ENCODE peak calls at places on chromosome 3, in nine cellular contexts. Q is upper lobe of right lung, H is left lung, V is stomach, B is BJ, U is choroid plexus epithelial cell, N is heart left ventricle, W is GM23338, M is sigmoid colon. Z is an unnamed sample.

GRCh38 chr3:184234224-184234623 is 4.8 kb downstream of the VWA5B2 start:
- DNase-seq in Q (peak; percentile 80), H (peak; percentile 85), V (peak; percentile 65), B (peak; percentile 25), U (peak; percentile 90), N (no peak), W (peak; percentile 48), M (no peak), Z (peak; percentile 91)

GRCh38 chr3:138027821-138028220 is 17.9 kb downstream of the CLDN18 start:
- DNase-seq in Q (no peak), H (no peak), V (no peak), B (no peak), U (no peak), N (no peak), W (no peak), M (no peak), Z (no peak)

GRCh38 chr3:184827572-184827971 is 15.6 kb downstream of the VPS8 start:
- DNase-seq in Q (no peak), H (no peak), V (no peak), B (no peak), U (no peak), N (no peak), W (no peak), M (no peak), Z (no peak)

GRCh38 chr3:73547427-73548036 is 77.2 kb downstream of the PDZRN3 start:
- DNase-seq in Q (no peak), H (no peak), V (no peak), B (peak; percentile 94), U (peak; percentile 71), N (no peak), W (peak; percentile 29), M (no peak), Z (peak; percentile 90)

GRCh38 chr3:53191836-53192480 is 30.9 kb downstream of the PRKCD start:
- DNase-seq in Q (peak; percentile 49), H (peak; percentile 10), V (no peak), B (no peak), U (no peak), N (peak; percentile 50), W (no peak), M (no peak), Z (no peak)

GRCh38 chr3:181302960-181303359 is 313.4 kb upstream of the DNAJC19 start:
- DNase-seq in Q (no peak), H (no peak), V (no peak), B (no peak), U (no peak), N (no peak), W (no peak), M (no peak), Z (no peak)

GRCh38 chr3:70531063-70531657 is 218.7 kb upstream of the MDFIC2 start:
- DNase-seq in Q (no peak), H (no peak), V (no peak), B (no peak), U (peak; percentile 70), N (no peak), W (peak; percentile 38), M (no peak), Z (peak; percentile 12)

GRCh38 chr3:136914739-136915138 is 43.0 kb upstream of the IL20RB start:
- DNase-seq in Q (no peak), H (no peak), V (no peak), B (no peak), U (no peak), N (no peak), W (no peak), M (no peak), Z (no peak)

GRCh38 chr3:99941211-99941610 is 123.5 kb downstream of the CMSS1 start:
- DNase-seq in Q (no peak), H (no peak), V (no peak), B (no peak), U (no peak), N (no peak), W (no peak), M (no peak), Z (no peak)

GRCh38 chr3:123412076-123412475 is 36.8 kb downstream of the ADCY5 start:
- DNase-seq in Q (no peak), H (no peak), V (no peak), B (no peak), U (no peak), N (peak; percentile 60), W (peak; percentile 64), M (no peak), Z (no peak)

GRCh38 chr3:165837058-165837525 is at the start of gene BCHE:
- DNase-seq in Q (no peak), H (peak; percentile 29), V (no peak), B (no peak), U (peak; percentile 78), N (no peak), W (peak; percentile 40), M (peak; percentile 64), Z (no peak)

GRCh38 chr3:33652736-33653135 is 65.3 kb downstream of the CLASP2 start:
- DNase-seq in Q (no peak), H (no peak), V (no peak), B (no peak), U (peak; percentile 30), N (no peak), W (no peak), M (no peak), Z (no peak)

GRCh38 chr3:122502139-122502538 is 12.6 kb downstream of the KPNA1 start:
- DNase-seq in Q (no peak), H (no peak), V (no peak), B (no peak), U (no peak), N (no peak), W (no peak), M (no peak), Z (no peak)

GRCh38 chr3:141940204-141940776 is 63.8 kb downstream of the ATP1B3 start:
- DNase-seq in Q (no peak), H (no peak), V (no peak), B (peak; percentile 48), U (peak; percentile 28), N (no peak), W (peak; percentile 37), M (peak; percentile 84), Z (peak; percentile 91)

GRCh38 chr3:150346956-150347863 is 60.9 kb upstream of the TSC22D2 start:
- DNase-seq in Q (no peak), H (no peak), V (no peak), B (no peak), U (peak; percentile 53), N (no peak), W (no peak), M (no peak), Z (no peak)

GRCh38 chr3:150352931-150353330 is 55.2 kb upstream of the TSC22D2 start:
- DNase-seq in Q (no peak), H (no peak), V (no peak), B (no peak), U (no peak), N (no peak), W (no peak), M (no peak), Z (no peak)

GRCh38 chr3:150351398-150351797 is 56.7 kb upstream of the TSC22D2 start:
- DNase-seq in Q (no peak), H (no peak), V (no peak), B (no peak), U (no peak), N (no peak), W (no peak), M (no peak), Z (no peak)

GRCh38 chr3:150348500-150348899 is 59.6 kb upstream of the TSC22D2 start:
- DNase-seq in Q (no peak), H (no peak), V (peak; percentile 46), B (peak; percentile 78), U (peak; percentile 82), N (no peak), W (no peak), M (peak; percentile 71), Z (peak; percentile 80)

GRCh38 chr3:150349314-150350097 is 58.6 kb upstream of the TSC22D2 start:
- DNase-seq in Q (peak; percentile 66), H (peak; percentile 51), V (no peak), B (no peak), U (no peak), N (peak; percentile 72), W (no peak), M (peak; percentile 70), Z (no peak)
- TF ChIP-seq CTCF in Q (no peak), H (no peak), V (no peak), B (no peak), U (no peak), N (peak; percentile 15), W (no peak), M (no peak), Z (peak; percentile 64)

GRCh38 chr3:4314688-4315087 is 11.5 kb downstream of the SETMAR start:
- DNase-seq in Q (no peak), H (no peak), V (no peak), B (no peak), U (no peak), N (no peak), W (no peak), M (no peak), Z (no peak)
- TF ChIP-seq CTCF in Q (no peak), H (no peak), V (no peak), B (peak; percentile 33), U (peak; percentile 56), N (no peak), W (peak; percentile 70), M (no peak), Z (peak; percentile 80)

GRCh38 chr3:74891312-74891711 is 276.9 kb upstream of the CNTN3 start:
- DNase-seq in Q (no peak), H (no peak), V (no peak), B (no peak), U (no peak), N (no peak), W (no peak), M (no peak), Z (no peak)

DNA sequence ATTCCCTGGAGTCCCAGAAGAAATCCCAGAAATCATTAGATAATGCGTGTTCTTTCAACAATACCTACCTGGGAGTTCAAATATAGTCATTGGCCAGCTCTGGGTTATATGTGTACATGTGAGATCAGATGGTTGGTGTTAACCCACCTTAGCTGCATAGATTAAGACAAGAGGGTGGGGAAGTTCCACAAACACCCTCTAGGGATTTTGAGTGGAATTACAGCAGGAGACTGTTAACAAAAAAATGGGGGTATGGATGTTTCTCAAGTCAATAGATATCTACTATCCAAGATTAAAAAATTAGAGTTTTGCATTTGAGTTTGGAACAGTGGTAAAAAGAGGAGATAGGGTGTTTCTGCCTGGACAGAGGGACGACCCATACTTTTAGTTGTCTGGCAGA is 282.5 kb upstream of the CNTN3 start:
- DNase-seq in Q (no peak), H (no peak), V (no peak), B (no peak), U (peak; percentile 15), N (no peak), W (peak; percentile 45), M (no peak), Z (peak; percentile 9)
- TF ChIP-seq CTCF in Q (peak; percentile 20), H (no peak), V (no peak), B (peak; percentile 45), U (peak; percentile 34), N (no peak), W (peak; percentile 58), M (no peak), Z (peak; percentile 72)

DNA sequence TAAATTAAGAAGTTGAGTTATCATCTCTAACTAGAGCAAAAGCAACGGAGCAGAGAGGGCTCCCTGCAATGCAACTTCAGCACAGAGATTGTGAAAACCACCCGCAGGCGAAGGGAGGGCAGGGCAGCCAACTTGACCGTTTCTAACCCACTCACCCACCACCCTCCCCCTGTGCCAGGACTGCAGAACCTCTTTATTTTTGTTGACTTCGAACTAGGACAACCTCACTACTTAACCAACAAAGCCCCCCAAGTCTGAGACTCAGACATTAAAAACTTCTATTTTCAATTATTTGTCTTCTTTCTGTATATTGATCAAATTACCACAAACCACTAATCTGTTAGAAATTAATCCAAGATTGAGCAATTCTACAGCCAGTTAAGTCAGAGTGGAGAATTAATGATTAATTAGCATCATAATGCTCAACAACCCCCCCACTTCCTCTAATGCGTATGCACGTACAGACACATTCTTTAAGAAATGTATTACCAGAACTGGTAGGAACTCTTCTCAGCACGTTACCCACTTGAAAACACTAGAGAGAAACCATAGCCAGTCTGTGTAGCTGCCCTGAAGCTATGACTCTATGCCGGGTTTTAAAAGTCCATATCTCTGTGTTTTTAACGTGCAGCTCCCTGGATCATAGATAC is 2.0 kb downstream of the MGLL start:
- DNase-seq in Q (peak; percentile 80), H (no peak), V (no peak), B (no peak), U (peak; percentile 62), N (no peak), W (peak; percentile 32), M (no peak), Z (peak; percentile 39)
- TF ChIP-seq CTCF in Q (no peak), H (no peak), V (no peak), B (peak; percentile 35), U (peak; percentile 62), N (no peak), W (peak; percentile 22), M (no peak), Z (peak; percentile 51)